ENCODE peak calls at places on chromosome 21, in ten cellular contexts. P is tibial artery; L is CD8-positive, alpha-beta T cell; X is fibroblast of pulmonary artery; D is AML-193; O is NCI-H1092 treated with DMSO at 0.1 percent for 48 hours; G is NCI-H460; S is AG04450; N is stimulated activated CD4-positive, alpha-beta T cell treated with anti-CD3 and anti-CD28 coated beads, Interleukin-12 subunit alpha, Interleukin-12 subunit beta, amount 100 ng/mL, for 4 hours; M is stimulated activated CD8-positive, alpha-beta memory T cell treated with anti-CD3 and anti-CD28 coated beads, Interleukin-7, amount 100 ng/mL, for 24 hours. R is an unnamed sample.

GRCh38 chr21:34022557-34023335 is 50.6 kb upstream of the MRPS6 start:
- DNase-seq in G (no peak), S (no peak), M (no peak), N (peak), L (peak), P (no peak), X (no peak), D (peak), O (no peak), R (no peak)

GRCh38 chr21:31554511-31555022 is 104.9 kb upstream of the SOD1 start:
- DNase-seq in D (no peak), P (no peak), X (peak), S (no peak), O (no peak), L (no peak), M (no peak), N (peak), G (no peak), R (no peak)

GRCh38 chr21:42155045-42155855 is 63.7 kb upstream of the ABCG1 start:
- DNase-seq in D (no peak), N (no peak), L (no peak), G (no peak), O (no peak), S (no peak), P (no peak), M (no peak), X (no peak), R (no peak)

GRCh38 chr21:39232926-39233325 is 49.7 kb upstream of the PSMG1 start:
- DNase-seq in M (no peak), P (no peak), O (no peak), X (peak), S (no peak), G (no peak), D (no peak), N (no peak), L (no peak), R (no peak)

GRCh38 chr21:30831194-30831765 is 1.7 kb upstream of the KRTAP7-1 start:
- DNase-seq in S (no peak), M (no peak), L (peak), N (peak), P (no peak), X (peak), D (peak), G (no peak), O (no peak), R (no peak)

GRCh38 chr21:38334866-38335265 is 78.1 kb downstream of the KCNJ15 start:
- DNase-seq in G (no peak), S (no peak), O (no peak), M (no peak), D (no peak), N (no peak), P (no peak), L (peak), X (no peak), R (no peak)

GRCh38 chr21:43313221-43313938 is 113.6 kb downstream of the SIK1 start:
- DNase-seq in G (no peak), N (no peak), M (no peak), L (no peak), S (no peak), D (no peak), X (no peak), P (no peak), O (no peak), R (no peak)

GRCh38 chr21:36188937-36189336 is 32.3 kb downstream of the DOP1B start:
- DNase-seq in M (no peak), D (no peak), O (no peak), L (no peak), S (no peak), P (no peak), N (no peak), X (no peak), G (no peak), R (no peak)

GRCh38 chr21:41254090-41254700 is 62.4 kb upstream of the FAM3B start:
- DNase-seq in N (no peak), S (no peak), P (no peak), X (no peak), G (no peak), D (no peak), M (no peak), L (no peak), O (no peak), R (peak)

GRCh38 chr21:44285547-44285992 is at the start of gene AIRE:
- DNase-seq in X (no peak), O (no peak), D (no peak), G (no peak), M (no peak), S (no peak), P (no peak), N (no peak), L (no peak), R (no peak)

GRCh38 chr21:42057861-42058437 is 13.2 kb upstream of the UMODL1 start:
- DNase-seq in M (no peak), P (no peak), G (no peak), X (no peak), N (no peak), D (no peak), L (no peak), S (no peak), O (no peak), R (no peak)

GRCh38 chr21:25176637-25177412 is 430.5 kb downstream of the MRPL39 start:
- DNase-seq in X (no peak), S (no peak), O (no peak), G (no peak), N (no peak), M (no peak), D (no peak), L (no peak), P (no peak), R (no peak)

GRCh38 chr21:38380391-38381137 is 117.7 kb downstream of the ERG start:
- DNase-seq in N (no peak), L (no peak), P (no peak), D (peak), G (no peak), O (no peak), M (no peak), X (peak), S (no peak), R (no peak)

GRCh38 chr21:40685121-40685630 is 161.8 kb downstream of the DSCAM start:
- DNase-seq in D (no peak), M (no peak), N (no peak), O (peak), L (no peak), S (no peak), X (no peak), P (no peak), G (no peak), R (no peak)

GRCh38 chr21:15856813-15857212 is 127.0 kb downstream of the USP25 start:
- DNase-seq in X (no peak), L (no peak), D (no peak), N (no peak), M (no peak), O (no peak), G (no peak), S (no peak), P (no peak), R (no peak)

GRCh38 chr21:26966978-26967913 is at the start of gene ADAMTS5:
- DNase-seq in L (no peak), X (peak), G (no peak), M (no peak), S (no peak), O (no peak), P (peak), N (no peak), D (no peak), R (no peak)

GRCh38 chr21:44684483-44684882 is 2.5 kb upstream of the KRTAP12-1 start:
- DNase-seq in X (no peak), M (no peak), L (peak), N (no peak), O (no peak), G (no peak), P (no peak), D (no peak), S (no peak), R (no peak)

GRCh38 chr21:14901482-14901958 is 163.3 kb downstream of the NRIP1 start:
- DNase-seq in G (no peak), X (no peak), P (no peak), S (no peak), M (no peak), N (no peak), L (no peak), O (no peak), D (no peak), R (no peak)

GRCh38 chr21:43916691-43917514 is 51.9 kb downstream of the AGPAT3 start:
- DNase-seq in G (no peak), X (no peak), M (peak), P (no peak), O (no peak), L (peak), N (peak), S (no peak), D (no peak), R (no peak)

GRCh38 chr21:29394051-29394450 is 95.3 kb downstream of the BACH1 start:
- DNase-seq in D (peak), N (no peak), O (no peak), X (no peak), P (no peak), M (no peak), L (no peak), G (no peak), S (no peak), R (no peak)

GRCh38 chr21:38631171-38631570 is 132.9 kb upstream of the ERG start:
- DNase-seq in L (no peak), P (no peak), O (no peak), X (peak), S (no peak), N (no peak), G (no peak), M (no peak), D (no peak), R (no peak)

GRCh38 chr21:33051925-33052324 is 18.0 kb upstream of the OLIG1 start:
- DNase-seq in P (no peak), S (no peak), M (no peak), X (no peak), D (no peak), L (no peak), G (no peak), N (no peak), O (no peak), R (no peak)

GRCh38 chr21:43006874-43007208 is 32.5 kb downstream of the PKNOX1 start:
- DNase-seq in L (no peak), D (no peak), P (no peak), S (no peak), G (no peak), M (no peak), X (no peak), O (peak), N (no peak), R (no peak)

GRCh38 chr21:28963831-28964230 is 28.8 kb downstream of the LTN1 start:
- DNase-seq in G (no peak), P (no peak), S (no peak), X (no peak), O (no peak), N (no peak), D (no peak), M (no peak), L (no peak), R (no peak)

GRCh38 chr21:42302794-42303193 is 12.4 kb downstream of the TFF3 start:
- DNase-seq in G (no peak), P (no peak), M (no peak), O (no peak), N (no peak), L (no peak), D (no peak), X (no peak), S (no peak), R (no peak)

GRCh38 chr21:26686278-26686677 is 113.2 kb upstream of the CYYR1 start:
- DNase-seq in S (no peak), N (no peak), X (peak), M (no peak), P (no peak), G (peak), L (no peak), D (no peak), O (no peak), R (no peak)

GRCh38 chr21:26554365-26554764 is 18.7 kb downstream of the CYYR1 start:
- DNase-seq in X (no peak), L (no peak), O (peak), S (no peak), G (no peak), N (no peak), M (no peak), P (no peak), D (no peak), R (no peak)

GRCh38 chr21:45833437-45833836 is 148.1 kb upstream of the COL6A1 start:
- DNase-seq in O (no peak), P (no peak), D (no peak), S (no peak), N (no peak), G (no peak), L (no peak), M (no peak), X (no peak), R (no peak)

GRCh38 chr21:45112371-45112770 is 38.0 kb downstream of the ADARB1 start:
- DNase-seq in P (no peak), G (no peak), S (no peak), O (no peak), D (no peak), M (no peak), N (no peak), X (no peak), L (no peak), R (no peak)

GRCh38 chr21:31630062-31630711 is 29.3 kb upstream of the SOD1 start:
- DNase-seq in O (no peak), L (no peak), X (peak), S (peak), N (no peak), G (no peak), P (no peak), D (no peak), M (no peak), R (peak)

GRCh38 chr21:26798856-26799751 is 46.1 kb downstream of the ADAMTS1 start:
- DNase-seq in M (no peak), L (no peak), G (no peak), X (no peak), D (no peak), P (no peak), O (peak), S (no peak), N (no peak), R (no peak)

GRCh38 chr21:46120301-46121285 is 22.7 kb downstream of the COL6A2 start:
- DNase-seq in S (no peak), M (no peak), L (no peak), O (no peak), D (no peak), P (no peak), G (no peak), X (no peak), N (no peak), R (no peak)

GRCh38 chr21:33401617-33401967 is 1.6 kb upstream of the IFNGR2 start:
- DNase-seq in D (peak), X (no peak), P (no peak), S (no peak), O (no peak), G (no peak), M (no peak), L (no peak), N (no peak), R (no peak)

GRCh38 chr21:36860736-36861594 is 105.5 kb downstream of the HLCS start:
- DNase-seq in X (peak), P (no peak), S (peak), N (no peak), G (peak), L (no peak), D (no peak), M (no peak), O (no peak), R (peak)

R was measured in pulmonary artery endothelial cell.